ENCODE peak calls at places on chromosomes 2 and 18, in ten cellular contexts. V is tibial nerve, Q is right atrium auricular region, R is glomerular endothelial cell, J is kidney tubule cell, I is foreskin keratinocyte, W is retina, T is NCI-H460, B is NCI-H1436, H is cardiac muscle cell. O is an unnamed sample.

GRCh38 chr18:370753-371615 is 103.1 kb upstream of the THOC1 start:
- DNase-seq in H (no peak), W (no peak), J (no peak), T (no peak), V (no peak), B (no peak), R (no peak), Q (no peak), I (no peak), O (no peak)

GRCh38 chr2:217919781-217920351 is 82.9 kb downstream of the TNS1 start:
- DNase-seq in T (no peak), H (no peak), R (no peak), B (no peak), V (no peak), J (peak; percentile 97), Q (no peak), I (no peak), W (no peak), O (no peak)

GRCh38 chr2:149732730-149733290 is 145.2 kb upstream of the MMADHC start:
- DNase-seq in T (no peak), V (no peak), H (no peak), I (no peak), B (no peak), Q (no peak), R (no peak), W (no peak), J (peak; percentile 71), O (no peak)

GRCh38 chr2:235026137-235026536 is 74.3 kb downstream of the SH3BP4 start:
- DNase-seq in Q (no peak), V (no peak), H (no peak), T (peak; percentile 48), I (peak; percentile 98), W (no peak), J (peak; percentile 94), R (peak; percentile 62), B (no peak), O (no peak)

GRCh38 chr2:196849895-196850294 is 40.7 kb upstream of the C2orf66 start:
- DNase-seq in J (peak; percentile 54), W (no peak), V (no peak), Q (no peak), R (no peak), T (peak; percentile 43), B (no peak), H (peak; percentile 50), I (no peak), O (no peak)

GRCh38 chr18:48940854-48941531 is 9.8 kb downstream of the SMAD7 start:
- DNase-seq in W (no peak), B (no peak), H (no peak), Q (no peak), R (no peak), J (peak; percentile 74), V (no peak), I (no peak), T (no peak), O (no peak)

GRCh38 chr2:219116776-219117646 is 43.6 kb downstream of the NHEJ1 start:
- DNase-seq in W (no peak), J (peak; percentile 44), H (no peak), Q (no peak), I (no peak), V (no peak), R (no peak), B (no peak), T (no peak), O (no peak)

GRCh38 chr2:53886406-53887280 is 26.9 kb upstream of the GPR75 start:
- DNase-seq in J (peak; percentile 55), T (no peak), B (no peak), V (no peak), I (no peak), Q (no peak), H (no peak), W (no peak), R (no peak), O (no peak)

GRCh38 chr2:110869472-110870446 is 137.4 kb downstream of the ACOXL start:
- DNase-seq in V (no peak), T (no peak), H (peak; percentile 22), J (peak; percentile 86), R (no peak), Q (no peak), W (no peak), B (no peak), I (no peak), O (no peak)

GRCh38 chr2:126754240-126755004 is 98.5 kb downstream of the GYPC start:
- DNase-seq in Q (peak; percentile 28), B (no peak), J (no peak), T (no peak), R (no peak), I (no peak), V (no peak), H (no peak), W (no peak), O (peak; percentile 85)

GRCh38 chr2:112836695-112837117 is at the start of gene IL1B:
- DNase-seq in I (peak; percentile 95), V (no peak), Q (no peak), R (no peak), T (no peak), J (peak; percentile 47), W (no peak), H (no peak), B (no peak), O (no peak)

GRCh38 chr18:31217455-31217854 is 54.8 kb upstream of the DSC1 start:
- DNase-seq in V (no peak), R (no peak), B (no peak), Q (no peak), J (peak; percentile 67), W (no peak), I (no peak), H (no peak), T (no peak), O (no peak)

GRCh38 chr2:174846941-174847938 is 83.0 kb upstream of the CHRNA1 start:
- DNase-seq in J (peak; percentile 21), Q (no peak), H (peak; percentile 83), B (no peak), T (no peak), R (no peak), I (peak; percentile 52), W (peak; percentile 20), V (no peak), O (no peak)

GRCh38 chr2:241315879-241316700 is at the start of gene SEPTIN2:
- DNase-seq in R (no peak), J (no peak), I (peak; percentile 42), B (no peak), T (peak; percentile 40), V (no peak), W (peak; percentile 96), H (no peak), Q (peak; percentile 78), O (no peak)

GRCh38 chr2:51025942-51026574 is 5.9 kb downstream of the NRXN1 start:
- DNase-seq in Q (no peak), B (no peak), H (no peak), I (no peak), T (no peak), W (no peak), J (no peak), R (no peak), V (no peak), O (no peak)